ENCODE peak calls at places on chromosome 9, in four cellular contexts. A is AG08395, D is T follicular helper cell, F is OCI-LY7. B is an unnamed sample.

GRCh38 chr9:7907636-7908195 is 108.1 kb upstream of the DMAC1 start:
- DNase-seq in F (no peak), D (no peak), A (no peak), B (peak; percentile 2)

GRCh38 chr9:130295431-130295830 is 29.9 kb downstream of the HMCN2 start:
- DNase-seq in A (no peak), F (no peak), D (no peak), B (no peak)

GRCh38 chr9:28105001-28105400 is 531.7 kb upstream of the C9orf72 start:
- DNase-seq in A (no peak), D (no peak), F (no peak), B (no peak)

GRCh38 chr9:121781701-121782464 is 130.4 kb downstream of the DAB2IP start:
- DNase-seq in D (no peak), A (no peak), F (no peak), B (no peak)

GRCh38 chr9:132756214-132756799 is 86.0 kb downstream of the GTF3C4 start:
- DNase-seq in F (no peak), A (no peak), D (no peak), B (no peak)

GRCh38 chr9:109182940-109183798 is 16.1 kb upstream of the FRRS1L start:
- DNase-seq in D (no peak), A (peak; percentile 29), F (peak; percentile 13), B (peak; percentile 30)

GRCh38 chr9:98593354-98594253 is 115.1 kb downstream of the GABBR2 start:
- DNase-seq in D (no peak), A (no peak), F (no peak), B (no peak)

GRCh38 chr9:27351438-27351837 is 54.5 kb upstream of the EQTN start:
- DNase-seq in A (no peak), D (no peak), F (no peak), B (no peak)

GRCh38 chr9:77648458-77649108 is 461 bp upstream of the GNA14 start:
- DNase-seq in F (no peak), A (peak; percentile 5), D (no peak), B (no peak)

GRCh38 chr9:88953401-88954029 is 37.8 kb upstream of the S1PR3 start:
- DNase-seq in D (no peak), F (no peak), A (peak; percentile 58), B (no peak)

GRCh38 chr9:21696411-21696865 is 106.0 kb upstream of the MTAP start:
- DNase-seq in F (peak; percentile 4), D (no peak), A (no peak), B (no peak)

GRCh38 chr9:71975833-71976232 is 64.4 kb downstream of the C9orf85 start:
- DNase-seq in D (no peak), F (peak; percentile 19), A (peak; percentile 9), B (no peak)

GRCh38 chr9:120755827-120756434 is 37.3 kb downstream of the FBXW2 start:
- DNase-seq in F (peak; percentile 79), A (peak; percentile 75), D (peak; percentile 52), B (peak; percentile 56)

GRCh38 chr9:93057703-93058356 is 671 bp upstream of the SUSD3 start:
- DNase-seq in D (no peak), F (no peak), A (no peak), B (no peak)

GRCh38 chr9:14278291-14278721 is 35.6 kb downstream of the NFIB start:
- DNase-seq in A (peak; percentile 41), D (no peak), F (no peak), B (no peak)

GRCh38 chr9:81268048-81268447 is 421.3 kb downstream of the TLE1 start:
- DNase-seq in A (no peak), F (no peak), D (no peak), B (no peak)

GRCh38 chr9:77453857-77454647 is 194.1 kb downstream of the GNA14 start:
- DNase-seq in D (no peak), F (no peak), A (no peak), B (no peak)

GRCh38 chr9:130570200-130570599 is 9.2 kb upstream of the FUBP3 start:
- DNase-seq in F (no peak), D (no peak), A (no peak), B (no peak)

B was measured in Jurkat, Clone E6-1.